ENCODE peak calls at places on chromosomes 6 and 20, in six cellular contexts. D is CD8-positive, alpha-beta memory T cell; X is heart right ventricle; P is left ventricle myocardium inferior; K is hepatocyte; L is effector memory CD4-positive, alpha-beta T cell. S is an unnamed sample.
A peak's percentile ranks its signal among the peaks of the same experiment; 100 is the strongest.

GRCh38 chr6:64012351-64013060 is 376.9 kb downstream of the PHF3 start:
- DNase-seq in D (no peak), L (no peak), K (peak; percentile 73), P (no peak), X (no peak), S (peak; percentile 68)

GRCh38 chr6:34237722-34238506 is 1.2 kb downstream of the HMGA1 start:
- DNase-seq in L (peak; percentile 61), D (peak; percentile 80), P (no peak), X (peak; percentile 45), K (peak; percentile 71), S (peak; percentile 78)

GRCh38 chr6:140779341-140779740 is 1353.4 kb upstream of the GJE1 start:
- DNase-seq in K (no peak), P (no peak), L (no peak), D (no peak), X (no peak), S (no peak)

GRCh38 chr20:58349586-58349985 is 39.4 kb upstream of the VAPB start:
- DNase-seq in P (no peak), D (no peak), L (no peak), K (no peak), X (no peak), S (no peak)

GRCh38 chr6:143517447-143517773 is 5.9 kb upstream of the FUCA2 start:
- DNase-seq in L (no peak), D (no peak), X (no peak), K (no peak), P (no peak), S (no peak)

GRCh38 chr6:36627801-36628246 is 33.7 kb downstream of the SRSF3 start:
- DNase-seq in L (no peak), D (no peak), X (peak; percentile 45), P (peak; percentile 50), K (peak; percentile 66), S (peak; percentile 84)

GRCh38 chr20:57804470-57805250 is 94.8 kb upstream of the PMEPA1 start:
- DNase-seq in X (no peak), P (no peak), D (no peak), L (no peak), K (no peak), S (no peak)

GRCh38 chr20:38573381-38573780 is 7.6 kb upstream of the ADIG start:
- DNase-seq in K (no peak), L (no peak), D (no peak), P (no peak), X (no peak), S (no peak)

GRCh38 chr20:5569021-5569420 is 181.2 kb upstream of the SHLD1 start:
- DNase-seq in X (no peak), K (peak; percentile 60), L (no peak), P (no peak), D (peak; percentile 57), S (peak; percentile 86)

GRCh38 chr20:7967199-7967844 is 27.1 kb upstream of the HAO1 start:
- DNase-seq in X (no peak), D (no peak), P (no peak), L (no peak), K (no peak), S (no peak)

GRCh38 chr6:123533862-123534261 is 102.9 kb downstream of the TRDN start:
- DNase-seq in L (no peak), P (no peak), K (no peak), D (no peak), X (no peak), S (no peak)

GRCh38 chr6:56693246-56693607 is 50.5 kb upstream of the DST start:
- DNase-seq in L (no peak), K (peak; percentile 82), P (peak; percentile 92), X (peak; percentile 86), D (no peak), S (peak; percentile 86)

GRCh38 chr20:47559141-47559540 is 57.5 kb downstream of the NCOA3 start:
- DNase-seq in L (no peak), D (no peak), X (no peak), P (no peak), K (no peak), S (no peak)

GRCh38 chr6:11771473-11772048 is 7.0 kb downstream of the ADTRP start:
- DNase-seq in L (no peak), D (no peak), X (no peak), P (no peak), K (no peak), S (no peak)

GRCh38 chr6:35496036-35496850 is 636 bp downstream of the TEAD3 start:
- DNase-seq in X (peak; percentile 50), D (no peak), L (no peak), K (peak; percentile 85), P (peak; percentile 58), S (peak; percentile 77)

GRCh38 chr6:80319286-80319685 is 212.8 kb downstream of the BCKDHB start:
- DNase-seq in K (no peak), L (no peak), D (no peak), X (no peak), P (no peak), S (no peak)

GRCh38 chr6:37168163-37168758 is 1.7 kb upstream of the PIM1 start:
- DNase-seq in K (no peak), P (no peak), X (no peak), D (no peak), L (no peak), S (no peak)

GRCh38 chr6:122079906-122080305 is 319.5 kb upstream of the HSF2 start:
- DNase-seq in K (peak; percentile 15), D (no peak), X (no peak), P (no peak), L (no peak), S (no peak)

GRCh38 chr20:3875378-3875974 is 13.7 kb upstream of the PANK2 start:
- DNase-seq in P (no peak), L (no peak), D (no peak), X (no peak), K (no peak), S (no peak)

GRCh38 chr6:71028877-71029252 is 72.0 kb upstream of the B3GAT2 start:
- DNase-seq in X (no peak), P (no peak), D (no peak), K (no peak), L (no peak), S (no peak)

GRCh38 chr20:4101271-4101670 is 85.9 kb upstream of the RNF24 start:
- DNase-seq in D (no peak), K (no peak), X (no peak), P (no peak), L (no peak), S (no peak)

GRCh38 chr6:3798211-3798909 is 46.8 kb upstream of the PXDC1 start:
- DNase-seq in X (no peak), D (no peak), L (no peak), P (no peak), K (no peak), S (no peak)

GRCh38 chr6:7914991-7915789 is 4.6 kb upstream of the TXNDC5 start:
- DNase-seq in K (no peak), D (no peak), P (peak; percentile 67), X (peak; percentile 60), L (no peak), S (no peak)

GRCh38 chr20:13501500-13501899 is 137.2 kb downstream of the TASP1 start:
- DNase-seq in X (no peak), K (no peak), D (no peak), P (no peak), L (no peak), S (no peak)
- H3K9me3 ChIP-seq in X (peaks cover 2% of the 10 kb centered on the region), K (peaks cover 22% of the 10 kb centered on the region), D (peaks cover 14% of the 10 kb centered on the region), P (peaks cover 74% of the 10 kb centered on the region), L (peaks cover 18% of the 10 kb centered on the region), S (peaks cover 34% of the 10 kb centered on the region)

DNA sequence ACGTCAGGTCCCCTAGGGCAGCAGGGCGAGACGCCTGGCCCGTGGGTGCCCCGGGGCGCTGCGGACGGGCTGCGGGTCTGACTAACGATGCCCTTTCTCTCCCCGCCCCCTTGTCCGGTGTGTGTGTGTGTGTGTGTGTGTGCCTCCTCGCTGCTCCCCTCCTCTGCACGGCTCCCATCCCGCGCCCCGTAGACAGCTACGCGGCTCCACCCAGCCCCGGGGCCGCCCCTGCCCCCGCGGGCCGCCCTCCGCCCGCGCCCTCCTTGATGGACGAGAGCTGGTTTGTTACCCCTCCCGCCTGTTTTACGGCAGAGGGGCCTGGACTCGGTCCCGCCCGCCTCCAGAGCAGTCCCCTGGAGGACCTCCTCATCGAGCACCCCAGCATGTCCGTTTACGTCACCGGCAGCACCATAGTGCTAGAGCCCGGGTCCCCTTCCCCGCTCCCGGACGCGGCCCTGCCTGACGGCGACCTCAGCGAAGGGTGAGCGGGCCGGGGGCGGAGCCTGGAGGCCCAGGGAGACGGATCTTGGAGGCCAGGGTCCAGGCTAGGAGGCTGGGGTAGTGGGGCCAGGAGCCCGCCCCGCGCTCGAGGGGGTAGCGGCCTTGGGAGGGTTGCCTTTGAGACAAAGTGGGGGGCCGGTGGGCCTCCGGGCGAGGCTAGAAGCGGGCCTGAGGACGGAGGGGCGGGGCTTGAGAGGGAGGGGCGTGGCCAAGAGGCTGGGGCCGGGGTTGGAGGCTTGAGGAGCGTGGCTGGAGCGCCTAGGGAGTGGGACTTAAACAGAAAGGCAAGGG is 5.1 kb downstream of the TP53INP2 start:
- DNase-seq in D (peak; percentile 83), K (peak; percentile 88), L (peak; percentile 77), X (peak; percentile 86), P (peak; percentile 89), S (peak; percentile 89)
- H3K4me1 ChIP-seq in D (peaks cover 14% of the 10 kb centered on the region), K (peaks cover 17% of the 10 kb centered on the region), L (peaks cover 22% of the 10 kb centered on the region), X (peaks cover 51% of the 10 kb centered on the region), P (peaks cover 95% of the 10 kb centered on the region), S (peaks cover 32% of the 10 kb centered on the region)

GRCh38 chr6:67102743-67103142 is 1395.7 kb upstream of the EYS start:
- DNase-seq in X (no peak), L (no peak), K (no peak), D (no peak), P (no peak), S (no peak)
- H3K4me3 ChIP-seq in X (no peak overlapping the region), L (no peak overlapping the region), K (no peak overlapping the region), D (no peak overlapping the region), P (no peak overlapping the region), S (no peak overlapping the region)

GRCh38 chr6:159512104-159512503 is 180.9 kb downstream of the SOD2 start:
- DNase-seq in K (no peak), P (no peak), D (no peak), L (no peak), X (no peak), S (no peak)

GRCh38 chr6:159513914-159514313 is 179.1 kb downstream of the SOD2 start:
- DNase-seq in L (no peak), P (no peak), K (no peak), X (no peak), D (no peak), S (no peak)

GRCh38 chr6:159510141-159510540 is 182.9 kb downstream of the SOD2 start:
- DNase-seq in L (no peak), D (no peak), P (no peak), K (no peak), X (no peak), S (no peak)

GRCh38 chr6:159512571-159512970 is 180.5 kb downstream of the SOD2 start:
- DNase-seq in K (no peak), D (no peak), P (no peak), X (no peak), L (no peak), S (no peak)

GRCh38 chr6:159513074-159513473 is 180.0 kb downstream of the SOD2 start:
- DNase-seq in X (no peak), K (no peak), L (no peak), P (no peak), D (no peak), S (no peak)
- H3K9me3 ChIP-seq in X (no peaks in the 10 kb centered on the region), K (no peaks in the 10 kb centered on the region), L (no peaks in the 10 kb centered on the region), P (peaks cover 18% of the 10 kb centered on the region), D (no peaks in the 10 kb centered on the region), S (no peaks in the 10 kb centered on the region)

GRCh38 chr6:32855467-32856174 is 1.6 kb downstream of the PSMB9 start:
- DNase-seq in L (no peak), P (no peak), K (no peak), D (no peak), X (no peak), S (no peak)
- H3K4me1 ChIP-seq in L (peaks cover 31% of the 10 kb centered on the region), P (peaks cover 48% of the 10 kb centered on the region), K (peaks cover 9% of the 10 kb centered on the region), D (peaks cover 52% of the 10 kb centered on the region), X (peaks cover 6% of the 10 kb centered on the region), S (peaks cover 20% of the 10 kb centered on the region)

S was measured in mucosa of descending colon.